ENCODE peak calls at places on chromosomes 6 and 20, in eight cellular contexts. H, Q, A, E, N, B, I and T are unnamed samples.

GRCh38 chr20:48823960-48824497 is 3.8 kb downstream of the PREX1 start:
- DNase-seq in H (no peak), Q (peak; percentile 27), A (peak; percentile 65), E (no peak), N (no peak), B (no peak), I (no peak), T (no peak)

GRCh38 chr20:43383026-43383795 is 74.5 kb upstream of the SRSF6 start:
- DNase-seq in H (peak; percentile 31), Q (no peak), A (no peak), E (no peak), N (no peak), B (no peak), I (no peak), T (no peak)

GRCh38 chr20:48128436-48128835 is 343.2 kb upstream of the SULF2 start:
- DNase-seq in H (no peak), Q (no peak), A (no peak), E (no peak), N (no peak), B (no peak), I (no peak), T (no peak)

GRCh38 chr20:23050847-23051627 is 1.6 kb upstream of the THBD start:
- DNase-seq in H (peak; percentile 87), Q (peak; percentile 93), A (peak; percentile 52), E (peak; percentile 90), N (peak; percentile 86), B (peak; percentile 42), I (peak; percentile 79), T (peak; percentile 87)

GRCh38 chr6:132131777-132132176 is 180.6 kb upstream of the CCN2 start:
- DNase-seq in H (peak; percentile 16), Q (peak; percentile 99), A (peak; percentile 100), E (no peak), N (peak; percentile 19), B (peak; percentile 8), I (peak; percentile 69), T (no peak)

GRCh38 chr6:158536891-158537798 is 22.7 kb upstream of the TMEM181 start:
- DNase-seq in H (no peak), Q (peak; percentile 15), A (no peak), E (no peak), N (no peak), B (peak; percentile 13), I (peak; percentile 34), T (no peak)

GRCh38 chr6:71326611-71327010 is 38.0 kb downstream of the OGFRL1 start:
- DNase-seq in H (no peak), Q (no peak), A (no peak), E (no peak), N (no peak), B (no peak), I (no peak), T (no peak)

GRCh38 chr20:49214546-49214945 is 4.7 kb upstream of the DDX27 start:
- DNase-seq in H (no peak), Q (no peak), A (no peak), E (no peak), N (no peak), B (no peak), I (no peak), T (no peak)

DNA sequence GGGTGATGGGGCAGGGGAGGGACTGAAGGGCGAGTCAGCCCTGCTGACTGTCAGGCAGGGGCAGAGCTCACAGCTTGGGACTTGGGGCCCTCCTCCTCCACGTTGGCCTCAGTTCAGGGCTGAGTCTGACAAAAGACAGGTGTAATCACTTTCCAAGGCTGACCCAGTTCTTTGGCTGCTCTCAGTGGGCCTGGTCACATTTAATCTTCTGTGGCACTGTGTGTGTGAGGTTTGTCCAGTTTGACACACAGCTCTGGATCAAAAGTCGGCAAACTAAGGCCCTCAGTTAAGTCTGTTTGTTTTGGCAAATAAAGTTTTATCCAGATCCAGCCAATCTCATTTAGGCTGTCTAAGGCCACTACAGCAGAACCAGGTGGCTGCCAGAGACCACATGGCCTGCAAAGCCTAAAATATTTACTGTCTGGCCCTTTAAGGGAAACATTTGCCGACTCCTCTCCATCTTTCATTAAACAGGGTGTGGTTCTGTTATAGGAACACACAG is 5.1 kb upstream of the MAP1LC3A start:
- DNase-seq in H (no peak), Q (peak; percentile 20), A (no peak), E (peak; percentile 41), N (no peak), B (no peak), I (peak; percentile 54), T (no peak)
- H3K9me3 ChIP-seq in H (no peaks in the 10 kb centered on the region), Q (no peaks in the 10 kb centered on the region), A (no peaks in the 10 kb centered on the region), E (no peaks in the 10 kb centered on the region), N (no peaks in the 10 kb centered on the region), B (no peaks in the 10 kb centered on the region), I (no peaks in the 10 kb centered on the region), T (no peaks in the 10 kb centered on the region)

GRCh38 chr20:51801220-51801991 is 915 bp downstream of the SALL4 start:
- DNase-seq in H (no peak), Q (peak; percentile 7), A (no peak), E (no peak), N (no peak), B (no peak), I (no peak), T (no peak)

GRCh38 chr20:51803157-51803854 is 985 bp upstream of the SALL4 start:
- DNase-seq in H (no peak), Q (no peak), A (peak; percentile 6), E (no peak), N (no peak), B (no peak), I (no peak), T (no peak)

GRCh38 chr20:51800769-51801219 is 1.5 kb downstream of the SALL4 start:
- DNase-seq in H (no peak), Q (peak; percentile 15), A (no peak), E (no peak), N (no peak), B (no peak), I (no peak), T (no peak)

GRCh38 chr20:51800132-51800721 is 2.1 kb downstream of the SALL4 start:
- DNase-seq in H (peak; percentile 57), Q (peak; percentile 39), A (no peak), E (peak; percentile 70), N (peak; percentile 36), B (peak; percentile 35), I (peak; percentile 35), T (peak; percentile 79)

DNA sequence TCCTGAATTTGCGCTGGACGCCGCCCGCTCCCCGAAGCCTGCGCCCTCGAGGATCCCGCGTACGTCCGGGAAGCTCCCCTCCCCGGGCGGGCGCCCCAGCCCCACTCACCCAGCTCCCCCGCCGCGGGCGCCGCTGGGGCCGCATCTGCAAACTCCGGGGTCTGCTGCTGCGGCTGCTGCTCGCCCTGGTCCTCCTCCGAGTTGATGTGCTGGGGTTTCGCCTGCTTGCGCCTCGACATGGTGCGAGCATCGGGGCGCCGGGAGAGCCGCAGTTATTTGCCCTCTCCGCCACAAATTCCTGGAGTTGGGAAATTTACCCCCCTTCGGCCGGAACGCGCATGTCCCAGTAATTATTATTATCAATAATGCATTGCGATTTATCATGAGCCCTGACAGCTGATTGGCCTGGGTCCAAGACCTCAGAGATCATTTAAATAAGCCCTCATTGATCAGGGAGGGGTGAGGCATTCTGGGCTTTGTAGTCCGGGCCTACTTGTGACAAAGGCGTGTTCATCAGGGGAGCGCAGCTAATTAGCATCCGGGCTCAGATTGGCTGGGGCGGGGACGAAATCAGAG is at the start of gene SALL4:
- DNase-seq in H (no peak), Q (peak; percentile 11), A (no peak), E (no peak), N (no peak), B (no peak), I (no peak), T (peak; percentile 96)
- H3K27ac ChIP-seq in H (no peak within 1 kb of the TSS), Q (no peak within 1 kb of the TSS), A (no peak within 1 kb of the TSS), E (no peak within 1 kb of the TSS), N (no peak within 1 kb of the TSS), B (no peak within 1 kb of the TSS), I (no peak within 1 kb of the TSS), T (no peak within 1 kb of the TSS)

GRCh38 chr6:138571585-138572199 is 72.4 kb upstream of the NHSL1 start:
- DNase-seq in H (no peak), Q (peak; percentile 34), A (peak; percentile 12), E (no peak), N (no peak), B (no peak), I (no peak), T (no peak)

GRCh38 chr6:138570716-138571020 is 71.4 kb upstream of the NHSL1 start:
- DNase-seq in H (no peak), Q (peak; percentile 23), A (peak; percentile 17), E (no peak), N (no peak), B (no peak), I (no peak), T (no peak)

GRCh38 chr6:138572200-138572875 is 73.0 kb upstream of the NHSL1 start:
- DNase-seq in H (peak; percentile 48), Q (peak; percentile 89), A (peak; percentile 91), E (peak; percentile 80), N (peak; percentile 45), B (no peak), I (peak; percentile 82), T (peak; percentile 45)

GRCh38 chr6:138569970-138570715 is 70.8 kb upstream of the NHSL1 start:
- DNase-seq in H (no peak), Q (peak; percentile 46), A (peak; percentile 48), E (no peak), N (no peak), B (no peak), I (no peak), T (no peak)

DNA sequence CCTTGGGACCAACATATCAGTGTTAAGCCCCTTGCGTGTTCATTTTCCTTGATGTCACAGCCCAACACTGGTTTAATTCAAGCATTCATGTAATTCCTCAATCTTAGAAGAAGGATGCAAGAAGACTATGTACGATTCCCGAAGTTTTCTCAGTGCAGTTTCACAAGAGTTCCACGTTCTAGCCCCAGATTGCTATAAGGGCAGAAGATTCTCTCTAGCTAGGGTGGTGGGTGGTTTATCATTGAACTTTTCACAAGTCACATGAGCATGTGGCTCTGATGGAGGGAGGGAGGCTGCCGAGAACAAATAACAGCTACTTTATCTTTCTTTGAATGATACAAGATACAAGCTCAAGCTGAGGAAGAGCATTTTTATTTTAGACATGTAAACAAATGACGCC is 71.9 kb upstream of the NHSL1 start:
- DNase-seq in H (no peak), Q (peak; percentile 42), A (peak; percentile 26), E (no peak), N (no peak), B (no peak), I (no peak), T (no peak)
- H3K4me3 ChIP-seq in H (peak overlapping the region; percentile 53), Q (peak overlapping the region; percentile 9), A (peak overlapping the region; percentile 42), E (peak overlapping the region; percentile 44), N (peak overlapping the region; percentile 64), B (no peak overlapping the region), I (peak overlapping the region; percentile 55), T (no peak overlapping the region)

GRCh38 chr20:55158446-55158845 is 683.1 kb downstream of the DOK5 start:
- DNase-seq in H (no peak), Q (no peak), A (no peak), E (no peak), N (no peak), B (no peak), I (no peak), T (no peak)

GRCh38 chr20:55159230-55159629 is 683.8 kb downstream of the DOK5 start:
- DNase-seq in H (no peak), Q (no peak), A (no peak), E (no peak), N (no peak), B (no peak), I (no peak), T (no peak)

GRCh38 chr20:55160022-55160421 is 684.6 kb downstream of the DOK5 start:
- DNase-seq in H (no peak), Q (no peak), A (no peak), E (no peak), N (no peak), B (no peak), I (no peak), T (no peak)

GRCh38 chr20:55166063-55166462 is 690.7 kb downstream of the DOK5 start:
- DNase-seq in H (no peak), Q (no peak), A (no peak), E (no peak), N (no peak), B (no peak), I (no peak), T (no peak)

GRCh38 chr20:55160996-55161395 is 685.6 kb downstream of the DOK5 start:
- DNase-seq in H (no peak), Q (no peak), A (no peak), E (no peak), N (no peak), B (no peak), I (no peak), T (no peak)
- H3K9me3 ChIP-seq in H (peaks cover 2% of the 10 kb centered on the region), Q (no peaks in the 10 kb centered on the region), A (peaks cover 11% of the 10 kb centered on the region), E (no peaks in the 10 kb centered on the region), N (no peaks in the 10 kb centered on the region), B (peaks cover 33% of the 10 kb centered on the region), I (no peaks in the 10 kb centered on the region), T (no peaks in the 10 kb centered on the region)